ENCODE peak calls at places on chromosomes 1 and 21, in five cellular contexts. K, Z, O, W and J are unnamed samples. For H3K4me1, the result is how much of the 10 kb centered on the place peaks cover.

GRCh38 chr1:13674386-13674785 is 25.6 kb upstream of the PRDM2 start:
- DNase-seq in K (no peak), Z (no peak), O (no peak), W (no peak), J (no peak)

GRCh38 chr1:44949286-44949685 is 37.1 kb downstream of the EIF2B3 start:
- DNase-seq in K (no peak), Z (no peak), O (no peak), W (no peak), J (no peak)

GRCh38 chr1:6111571-6111970 is 65.9 kb downstream of the KCNAB2 start:
- DNase-seq in K (peak), Z (no peak), O (no peak), W (no peak), J (no peak)

GRCh38 chr1:165068716-165069115 is 287.8 kb downstream of the LMX1A start:
- DNase-seq in K (no peak), Z (no peak), O (no peak), W (no peak), J (no peak)

GRCh38 chr1:56522680-56523079 is 56.7 kb downstream of the PLPP3 start:
- DNase-seq in K (no peak), Z (no peak), O (no peak), W (no peak), J (no peak)

GRCh38 chr1:55898191-55898590 is 681.2 kb downstream of the PLPP3 start:
- DNase-seq in K (no peak), Z (no peak), O (peak), W (no peak), J (no peak)

GRCh38 chr1:30515746-30516504 is 207.5 kb downstream of the MATN1 start:
- DNase-seq in K (no peak), Z (no peak), O (no peak), W (peak), J (no peak)

GRCh38 chr1:3925762-3926161 is 25.7 kb upstream of the C1orf174 start:
- DNase-seq in K (no peak), Z (no peak), O (no peak), W (no peak), J (no peak)

GRCh38 chr1:117312453-117313138 is 54.7 kb upstream of the MAN1A2 start:
- DNase-seq in K (no peak), Z (peak), O (peak), W (no peak), J (no peak)

GRCh38 chr1:170568197-170568596 is 36.2 kb downstream of the GORAB start:
- DNase-seq in K (no peak), Z (no peak), O (no peak), W (no peak), J (peak)

GRCh38 chr1:198185101-198185500 is 28.3 kb downstream of the NEK7 start:
- DNase-seq in K (no peak), Z (no peak), O (no peak), W (no peak), J (no peak)

GRCh38 chr1:167342846-167343245 is 122.2 kb downstream of the POU2F1 start:
- DNase-seq in K (no peak), Z (no peak), O (peak), W (no peak), J (no peak)

GRCh38 chr1:97108200-97108599 is 386.6 kb downstream of the PTBP2 start:
- DNase-seq in K (no peak), Z (no peak), O (no peak), W (no peak), J (no peak)

GRCh38 chr1:218414060-218414728 is 69.1 kb downstream of the TGFB2 start:
- DNase-seq in K (no peak), Z (no peak), O (no peak), W (no peak), J (no peak)

GRCh38 chr1:114218397-114219237 is 64.9 kb upstream of the SYT6 start:
- DNase-seq in K (no peak), Z (no peak), O (no peak), W (no peak), J (no peak)

GRCh38 chr1:244234009-244234643 is 183.0 kb downstream of the ZBTB18 start:
- DNase-seq in K (no peak), Z (no peak), O (no peak), W (no peak), J (no peak)

GRCh38 chr1:84538599-84538998 is 32.2 kb upstream of the GNG5 start:
- DNase-seq in K (no peak), Z (no peak), O (no peak), W (no peak), J (no peak)

GRCh38 chr1:74452035-74452434 is 60.4 kb downstream of the LRRC53 start:
- DNase-seq in K (no peak), Z (no peak), O (no peak), W (no peak), J (no peak)

GRCh38 chr1:155974208-155975165 is 3.9 kb downstream of the ARHGEF2 start:
- DNase-seq in K (no peak), Z (no peak), O (no peak), W (no peak), J (no peak)

GRCh38 chr1:36248250-36248894 is 24.1 kb downstream of the THRAP3 start:
- DNase-seq in K (peak), Z (peak), O (peak), W (peak), J (peak)

GRCh38 chr1:36257375-36257767 is 33.1 kb downstream of the THRAP3 start:
- DNase-seq in K (no peak), Z (no peak), O (no peak), W (no peak), J (no peak)

GRCh38 chr1:36256558-36257374 is 32.5 kb downstream of the THRAP3 start:
- DNase-seq in K (no peak), Z (no peak), O (no peak), W (no peak), J (no peak)

GRCh38 chr1:36251794-36252481 is 27.7 kb downstream of the THRAP3 start:
- DNase-seq in K (no peak), Z (no peak), O (no peak), W (no peak), J (no peak)

GRCh38 chr1:36253463-36253862 is 29.2 kb downstream of the THRAP3 start:
- DNase-seq in K (no peak), Z (no peak), O (no peak), W (no peak), J (no peak)
- H3K4me1 ChIP-seq in K (under half), Z (under half), O (half or more), W (half or more), J (under half)

GRCh38 chr1:63915121-63915520 is 141.3 kb downstream of the ROR1 start:
- DNase-seq in K (no peak), Z (no peak), O (peak), W (no peak), J (no peak)
- TF ChIP-seq CTCF in K (no peak), Z (peak), O (no peak), W (peak), J (no peak)

DNA sequence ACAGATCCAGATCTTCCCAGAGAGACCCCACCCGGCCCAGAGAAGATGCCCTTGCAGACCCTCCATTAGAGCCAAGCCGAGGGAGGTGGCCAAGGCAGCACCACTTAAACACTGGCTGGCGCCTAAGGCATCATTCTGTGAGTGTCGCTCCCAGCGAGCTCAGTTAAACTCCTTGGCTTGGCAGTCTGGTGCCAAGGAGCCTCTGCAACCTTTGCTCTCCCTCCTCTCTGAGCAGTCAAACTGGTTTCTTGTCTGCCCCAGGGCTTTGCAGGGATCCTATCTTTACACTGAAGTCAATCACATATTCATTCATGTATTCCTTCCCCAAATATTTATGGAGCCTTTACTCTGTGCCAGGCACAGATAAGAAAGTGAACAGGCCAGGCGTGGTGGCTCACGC is 10.6 kb downstream of the SLC9A1 start:
- DNase-seq in K (no peak), Z (no peak), O (no peak), W (no peak), J (peak)
- H3K4me3 ChIP-seq in K (no peak), Z (no peak), O (no peak), W (no peak), J (no peak)

GRCh38 chr1:9195651-9196050 is 38.9 kb upstream of the H6PD start:
- DNase-seq in K (no peak), Z (no peak), O (no peak), W (no peak), J (no peak)
- H3K4me1 ChIP-seq in K (under half), Z (under half), O (under half), W (under half), J (under half)

DNA sequence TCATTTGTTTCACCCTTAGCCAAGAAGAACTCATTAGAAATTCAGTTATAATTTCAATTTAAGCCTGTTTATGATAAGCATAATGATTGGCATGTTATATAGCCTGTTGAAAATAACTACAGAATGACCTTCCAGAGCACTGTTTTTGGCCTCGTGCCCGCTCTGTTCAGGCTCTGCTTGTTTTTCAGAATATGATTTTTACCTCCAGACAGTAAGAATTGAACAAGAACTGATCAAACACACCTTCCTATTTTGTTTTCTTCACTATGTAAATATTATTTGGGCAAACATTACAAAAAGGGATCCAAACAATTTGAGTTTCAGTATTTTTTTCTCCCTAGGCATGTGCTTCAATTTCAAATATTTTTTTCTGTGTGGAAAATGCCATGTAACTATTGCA is 48.1 kb upstream of the ANGPTL1 start:
- DNase-seq in K (no peak), Z (no peak), O (no peak), W (no peak), J (no peak)
- TF ChIP-seq CTCF in K (no peak), Z (no peak), O (no peak), W (no peak), J (no peak)

GRCh38 chr21:14382486-14382834 is 486 bp downstream of the HSPA13 start:
- DNase-seq in K (no peak), Z (no peak), O (no peak), W (no peak), J (no peak)

GRCh38 chr21:14376854-14377253 is 6.1 kb downstream of the HSPA13 start:
- DNase-seq in K (no peak), Z (no peak), O (peak), W (no peak), J (no peak)
- H3K4me3 ChIP-seq in K (no peak), Z (no peak), O (no peak), W (no peak), J (no peak)